ENCODE peak calls at places on chromosomes 3 and 15, in nine cellular contexts. V is heart left ventricle, P is prostate gland, C is left ventricle myocardium inferior, Q is transverse colon, D is cardiac muscle cell, N is fibroblast of lung, J is right atrium auricular region, M is colonic mucosa. U is an unnamed sample.

GRCh38 chr15:90103669-90104329 is 1.5 kb upstream of the IDH2 start:
- DNase-seq in P (peak), V (peak), J (no peak), N (no peak), C (no peak), M (peak), Q (no peak), D (no peak), U (no peak)

GRCh38 chr15:44968475-44968874 is 12.0 kb downstream of the TERB2 start:
- DNase-seq in D (no peak), N (no peak), Q (no peak), V (no peak), P (no peak), C (no peak), M (no peak), J (no peak), U (no peak)

GRCh38 chr15:59993041-59993750 is 10.9 kb upstream of the FOXB1 start:
- DNase-seq in P (no peak), M (no peak), D (no peak), N (no peak), V (no peak), J (no peak), C (no peak), Q (no peak), U (no peak)

GRCh38 chr15:90231028-90232017 is 2.4 kb downstream of the CIB1 start:
- DNase-seq in V (no peak), Q (peak), J (no peak), C (no peak), P (peak), D (no peak), N (no peak), M (no peak), U (peak)

GRCh38 chr3:194582196-194582905 is 50.9 kb downstream of the TMEM44 start:
- DNase-seq in M (no peak), C (no peak), D (no peak), N (no peak), V (no peak), J (no peak), P (no peak), Q (no peak), U (no peak)

GRCh38 chr3:125011941-125012340 is 43.9 kb downstream of the HEG1 start:
- DNase-seq in C (no peak), M (no peak), J (no peak), V (no peak), Q (no peak), N (peak), P (no peak), D (no peak), U (no peak)

GRCh38 chr3:14491396-14492190 is 48.5 kb downstream of the GRIP2 start:
- DNase-seq in M (no peak), C (no peak), V (peak), D (no peak), P (no peak), N (no peak), J (no peak), Q (no peak), U (no peak)

GRCh38 chr3:146747051-146747450 is 141.9 kb upstream of the PLSCR5 start:
- DNase-seq in P (no peak), M (no peak), D (no peak), J (no peak), N (no peak), Q (no peak), V (no peak), C (no peak), U (no peak)

GRCh38 chr15:56719021-56719612 is 14.2 kb downstream of the ZNF280D start:
- DNase-seq in N (no peak), C (no peak), P (no peak), V (no peak), Q (no peak), M (no peak), J (no peak), D (no peak), U (no peak)

GRCh38 chr15:57025264-57025939 is 107.0 kb downstream of the TCF12 start:
- DNase-seq in D (peak), Q (no peak), P (no peak), N (peak), J (no peak), M (no peak), C (no peak), V (no peak), U (no peak)

GRCh38 chr3:70606018-70606417 is 293.6 kb upstream of the MDFIC2 start:
- DNase-seq in D (no peak), V (no peak), P (no peak), C (no peak), N (peak), Q (no peak), J (no peak), M (no peak), U (no peak)

GRCh38 chr3:66398228-66399025 is 102.4 kb downstream of the LRIG1 start:
- DNase-seq in V (no peak), M (no peak), N (no peak), Q (no peak), J (no peak), P (no peak), D (no peak), C (no peak), U (no peak)

GRCh38 chr3:111744611-111745010 is 114.5 kb upstream of the PHLDB2 start:
- DNase-seq in P (no peak), N (no peak), J (no peak), Q (no peak), D (no peak), C (no peak), V (no peak), M (no peak), U (no peak)

GRCh38 chr3:35936571-35936970 is 297.2 kb downstream of the ARPP21 start:
- DNase-seq in J (no peak), P (no peak), D (peak), Q (no peak), C (no peak), M (no peak), N (peak), V (no peak), U (no peak)

GRCh38 chr3:143307613-143308183 is 188.1 kb downstream of the CHST2 start:
- DNase-seq in N (peak), V (peak), J (peak), P (no peak), Q (no peak), D (peak), C (no peak), M (no peak), U (peak)

GRCh38 chr3:30581982-30582381 is 24.4 kb upstream of the TGFBR2 start:
- DNase-seq in N (no peak), C (no peak), D (no peak), V (no peak), P (no peak), M (no peak), Q (no peak), J (no peak), U (no peak)

GRCh38 chr3:11536936-11537612 is 106.6 kb downstream of the VGLL4 start:
- DNase-seq in P (no peak), Q (no peak), C (no peak), M (no peak), D (no peak), V (no peak), N (no peak), J (no peak), U (no peak)

GRCh38 chr3:151171145-151171544 is 31.9 kb downstream of the GPR171 start:
- DNase-seq in C (no peak), Q (peak), N (peak), P (no peak), J (no peak), M (peak), V (peak), D (no peak), U (peak)

GRCh38 chr3:54356299-54357037 is 234.1 kb downstream of the CACNA2D3 start:
- DNase-seq in C (peak), M (no peak), N (peak), J (no peak), V (peak), Q (no peak), D (peak), P (peak), U (no peak)

GRCh38 chr3:100316656-100317069 is 17.9 kb upstream of the NIT2 start:
- DNase-seq in V (no peak), D (peak), M (peak), C (no peak), P (no peak), N (peak), Q (no peak), J (no peak), U (peak)

GRCh38 chr3:46546896-46547440 is 19.1 kb downstream of the LRRC2 start:
- DNase-seq in N (no peak), D (no peak), V (no peak), M (no peak), C (no peak), P (no peak), J (no peak), Q (no peak), U (no peak)

GRCh38 chr15:70528270-70528706 is 235.1 kb downstream of the UACA start:
- DNase-seq in M (peak), P (no peak), J (no peak), N (peak), D (peak), V (no peak), Q (peak), C (no peak), U (peak)

GRCh38 chr3:13878711-13879101 is 1.2 kb downstream of the WNT7A start:
- DNase-seq in D (no peak), V (no peak), C (no peak), M (no peak), P (no peak), Q (no peak), N (no peak), J (no peak), U (peak)

GRCh38 chr15:91942676-91943417 is 89.3 kb downstream of the SLCO3A1 start:
- DNase-seq in N (peak), Q (peak), C (peak), J (peak), M (peak), P (peak), D (peak), V (peak), U (peak)

GRCh38 chr15:39852237-39852636 is 67.8 kb downstream of the GPR176 start:
- DNase-seq in M (no peak), J (no peak), N (peak), C (no peak), V (no peak), Q (no peak), D (peak), P (no peak), U (no peak)

GRCh38 chr3:34382859-34383258 is 584.4 kb downstream of the PDCD6IP start:
- DNase-seq in Q (no peak), D (no peak), N (no peak), M (no peak), J (no peak), V (no peak), P (no peak), C (no peak), U (no peak)

GRCh38 chr3:53198256-53198977 is 37.4 kb downstream of the PRKCD start:
- DNase-seq in Q (no peak), D (no peak), C (no peak), J (no peak), N (no peak), V (no peak), P (no peak), M (no peak), U (no peak)
- TF ChIP-seq CTCF in Q (no peak), D (peak), C (peak), J (no peak), N (no peak), V (no peak), P (no peak), M (no peak), U (no peak)

GRCh38 chr15:67543348-67543718 is 830 bp downstream of the MAP2K5 start:
- DNase-seq in N (peak), C (no peak), J (no peak), V (peak), P (peak), D (no peak), Q (peak), M (peak), U (no peak)

GRCh38 chr15:67545864-67546263 is 3.4 kb downstream of the MAP2K5 start:
- DNase-seq in P (no peak), D (no peak), Q (no peak), J (no peak), M (no peak), N (no peak), V (no peak), C (no peak), U (no peak)

GRCh38 chr15:67544475-67544874 is 2.0 kb downstream of the MAP2K5 start:
- DNase-seq in M (no peak), P (no peak), V (no peak), C (no peak), D (no peak), J (no peak), Q (no peak), N (no peak), U (no peak)

GRCh38 chr15:67542462-67543347 is at the start of gene MAP2K5:
- DNase-seq in N (peak), V (peak), D (peak), M (peak), J (peak), Q (peak), C (peak), P (peak), U (peak)

GRCh38 chr15:67542192-67542461 is 376 bp upstream of the MAP2K5 start:
- DNase-seq in Q (no peak), D (no peak), N (no peak), J (no peak), V (no peak), P (no peak), C (no peak), M (no peak), U (no peak)
- TF ChIP-seq CTCF in Q (no peak), D (no peak), N (no peak), J (no peak), V (no peak), P (no peak), C (no peak), M (no peak), U (no peak)

GRCh38 chr3:10524799-10525301 is 19.5 kb upstream of the ATP2B2 start:
- DNase-seq in C (no peak), Q (no peak), J (peak), D (no peak), M (no peak), N (no peak), V (no peak), P (peak), U (no peak)

GRCh38 chr3:10520118-10520517 is 14.7 kb upstream of the ATP2B2 start:
- DNase-seq in J (no peak), P (no peak), N (no peak), C (no peak), M (no peak), Q (no peak), D (no peak), V (no peak), U (no peak)

GRCh38 chr3:10524270-10524669 is 18.9 kb upstream of the ATP2B2 start:
- DNase-seq in Q (no peak), P (no peak), M (no peak), J (no peak), N (no peak), C (no peak), V (no peak), D (no peak), U (no peak)

GRCh38 chr3:10521772-10522441 is 16.5 kb upstream of the ATP2B2 start:
- DNase-seq in V (no peak), C (no peak), Q (no peak), N (no peak), J (no peak), P (no peak), D (no peak), M (no peak), U (no peak)

DNA sequence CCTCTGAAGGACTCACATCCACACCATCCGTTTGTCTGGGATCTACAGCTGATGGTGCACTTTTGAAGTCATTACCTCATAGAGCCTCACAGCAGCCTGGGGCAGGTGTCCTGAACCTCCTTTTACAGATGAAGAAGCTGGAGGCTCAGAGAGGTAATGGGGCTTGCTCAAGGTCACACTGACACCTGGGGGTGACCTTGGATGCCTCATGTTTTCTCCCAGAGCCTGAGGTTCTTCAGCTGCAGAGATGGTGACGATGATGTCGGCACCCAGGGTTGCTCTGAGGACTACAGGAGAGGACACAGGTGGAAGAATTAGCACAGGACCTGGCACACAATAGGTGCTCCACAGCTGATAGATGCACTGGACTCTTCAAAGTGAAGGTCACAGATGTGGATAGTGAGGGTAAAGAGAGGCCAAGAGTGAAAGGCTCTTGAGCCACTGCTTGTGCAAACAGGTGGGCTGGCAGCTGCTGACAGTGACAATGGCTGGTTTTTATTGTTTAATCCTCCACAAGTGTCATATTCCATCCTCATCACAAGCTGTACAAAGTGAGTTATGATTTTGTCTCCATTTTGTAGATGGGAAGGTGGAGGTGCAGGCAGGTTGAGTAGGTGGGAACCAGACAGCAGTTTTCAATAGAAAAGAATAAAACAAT is 17.4 kb upstream of the ATP2B2 start:
- DNase-seq in N (no peak), P (no peak), D (no peak), Q (no peak), J (no peak), V (no peak), C (no peak), M (no peak), U (no peak)
- TF ChIP-seq CTCF in N (no peak), P (no peak), D (no peak), Q (no peak), J (no peak), V (no peak), C (no peak), M (no peak), U (no peak)

DNA sequence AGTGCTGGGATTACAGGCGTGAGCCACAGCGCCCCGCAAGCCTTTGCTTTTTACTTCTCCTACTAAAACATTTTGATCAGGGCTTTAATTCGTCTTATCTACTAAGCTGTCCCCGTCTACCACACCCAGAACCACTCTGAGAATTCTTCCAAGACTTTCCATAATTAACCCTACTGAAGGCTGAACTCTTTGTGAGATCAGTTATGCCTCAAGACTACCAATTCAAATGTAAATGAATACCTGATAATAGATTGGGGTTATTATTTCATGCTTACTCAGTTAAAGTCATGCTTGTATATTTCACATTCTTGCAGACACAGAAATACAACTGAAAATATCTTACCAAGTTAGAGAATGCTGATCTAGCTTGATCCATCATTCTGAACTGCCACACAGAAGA is 5.2 kb downstream of the TFRC start:
- DNase-seq in D (no peak), N (no peak), J (no peak), M (no peak), C (no peak), V (no peak), Q (no peak), P (no peak), U (no peak)
- TF ChIP-seq CTCF in D (no peak), N (no peak), J (no peak), M (no peak), C (no peak), V (no peak), Q (no peak), P (no peak), U (no peak)

GRCh38 chr3:140711719-140712086 is 33.8 kb downstream of the TRIM42 start:
- DNase-seq in C (no peak), V (no peak), N (no peak), D (no peak), Q (no peak), P (no peak), M (no peak), J (no peak), U (no peak)
- TF ChIP-seq CTCF in C (no peak), V (no peak), N (no peak), D (no peak), Q (no peak), P (no peak), M (no peak), J (no peak), U (no peak)

GRCh38 chr15:74995779-74996765 is 709 bp downstream of the SCAMP5 start:
- DNase-seq in M (peak), N (no peak), P (no peak), V (no peak), Q (peak), J (no peak), D (peak), C (no peak), U (no peak)
- TF ChIP-seq CTCF in M (no peak), N (no peak), P (no peak), V (no peak), Q (no peak), J (no peak), D (no peak), C (no peak), U (no peak)

GRCh38 chr3:15539066-15539465 is 17.6 kb upstream of the COLQ start:
- DNase-seq in Q (no peak), M (no peak), N (no peak), J (peak), V (no peak), D (no peak), P (no peak), C (no peak), U (no peak)
- TF ChIP-seq CTCF in Q (no peak), M (no peak), N (no peak), J (no peak), V (no peak), D (no peak), P (no peak), C (no peak), U (no peak)

U was measured in activated CD8-positive, alpha-beta T cell treated with anti-CD3 and anti-CD28 coated beads for 36 hours.